ENCODE peak calls at places on chromosomes 5 and 9, in ten cellular contexts. Z is fibroblast of lung, E is neural progenitor cell, I is left ventricle myocardium inferior, X is ascending aorta, P is A549, U is Panc1, F is neuronal stem cell, H is lung, Q is cardiac muscle cell. B is an unnamed sample.

GRCh38 chr5:170809551-170809950 is 26.0 kb downstream of the GABRP start:
- DNase-seq in Z (peak; percentile 72), E (peak; percentile 52), I (no peak), X (no peak), P (peak; percentile 63), U (no peak), F (peak; percentile 18), H (no peak), Q (peak; percentile 27), B (no peak)

GRCh38 chr9:5846080-5846479 is 13.2 kb upstream of the ERMP1 start:
- DNase-seq in Z (no peak), E (no peak), I (no peak), X (no peak), P (no peak), U (no peak), F (no peak), H (no peak), Q (no peak), B (no peak)

GRCh38 chr9:95876595-95876994 is 1.1 kb downstream of the ERCC6L2 start:
- DNase-seq in Z (peak; percentile 32), E (no peak), I (no peak), X (no peak), P (no peak), U (no peak), F (no peak), H (no peak), Q (peak; percentile 9), B (no peak)

GRCh38 chr5:79511945-79512493 is 1.9 kb downstream of the HOMER1 start:
- DNase-seq in Z (peak; percentile 23), E (peak; percentile 46), I (no peak), X (no peak), P (no peak), U (no peak), F (no peak), H (no peak), Q (no peak), B (no peak)

GRCh38 chr5:170442921-170443320 is 53.8 kb upstream of the KCNMB1 start:
- DNase-seq in Z (no peak), E (no peak), I (no peak), X (no peak), P (no peak), U (no peak), F (no peak), H (no peak), Q (no peak), B (no peak)

GRCh38 chr5:149549461-149550266 is 1.6 kb downstream of the CSNK1A1 start:
- DNase-seq in Z (peak; percentile 61), E (peak; percentile 71), I (no peak), X (no peak), P (peak; percentile 35), U (peak; percentile 39), F (no peak), H (no peak), Q (peak; percentile 68), B (no peak)

GRCh38 chr5:98307811-98308210 is 465.7 kb upstream of the RGMB start:
- DNase-seq in Z (peak; percentile 66), E (no peak), I (no peak), X (no peak), P (no peak), U (no peak), F (no peak), H (no peak), Q (no peak), B (no peak)

GRCh38 chr9:20402273-20402875 is 219.9 kb downstream of the MLLT3 start:
- DNase-seq in Z (no peak), E (no peak), I (no peak), X (no peak), P (no peak), U (no peak), F (no peak), H (no peak), Q (no peak), B (no peak)

GRCh38 chr5:135246605-135246922 is 152.5 kb downstream of the MACROH2A1 start:
- DNase-seq in Z (no peak), E (no peak), I (no peak), X (no peak), P (no peak), U (no peak), F (no peak), H (no peak), Q (no peak), B (no peak)

GRCh38 chr5:148991606-148992005 is 71.3 kb downstream of the SH3TC2 start:
- DNase-seq in Z (no peak), E (no peak), I (no peak), X (no peak), P (no peak), U (no peak), F (no peak), H (no peak), Q (no peak), B (no peak)

GRCh38 chr5:135129307-135129706 is 95.3 kb upstream of the PITX1 start:
- DNase-seq in Z (no peak), E (no peak), I (no peak), X (no peak), P (no peak), U (no peak), F (no peak), H (no peak), Q (no peak), B (no peak)

GRCh38 chr5:179699640-179700298 is 1.0 kb downstream of the CANX start:
- DNase-seq in Z (peak; percentile 38), E (peak; percentile 16), I (no peak), X (no peak), P (peak; percentile 52), U (no peak), F (no peak), H (no peak), Q (no peak), B (no peak)

GRCh38 chr5:145345883-145346282 is 489.3 kb downstream of the PRELID2 start:
- DNase-seq in Z (peak; percentile 41), E (no peak), I (no peak), X (no peak), P (no peak), U (no peak), F (no peak), H (no peak), Q (no peak), B (no peak)

GRCh38 chr5:155254399-155254798 is 240.8 kb downstream of the KIF4B start:
- DNase-seq in Z (no peak), E (no peak), I (no peak), X (no peak), P (no peak), U (no peak), F (no peak), H (no peak), Q (no peak), B (no peak)
- H3K4me3 ChIP-seq in Z (no peak overlapping the region), E (no peak overlapping the region), I (no peak overlapping the region), X (no peak overlapping the region), P (no peak overlapping the region), U (no peak overlapping the region), F (no peak overlapping the region), H (no peak overlapping the region), Q (no peak overlapping the region), B (no peak overlapping the region)

DNA sequence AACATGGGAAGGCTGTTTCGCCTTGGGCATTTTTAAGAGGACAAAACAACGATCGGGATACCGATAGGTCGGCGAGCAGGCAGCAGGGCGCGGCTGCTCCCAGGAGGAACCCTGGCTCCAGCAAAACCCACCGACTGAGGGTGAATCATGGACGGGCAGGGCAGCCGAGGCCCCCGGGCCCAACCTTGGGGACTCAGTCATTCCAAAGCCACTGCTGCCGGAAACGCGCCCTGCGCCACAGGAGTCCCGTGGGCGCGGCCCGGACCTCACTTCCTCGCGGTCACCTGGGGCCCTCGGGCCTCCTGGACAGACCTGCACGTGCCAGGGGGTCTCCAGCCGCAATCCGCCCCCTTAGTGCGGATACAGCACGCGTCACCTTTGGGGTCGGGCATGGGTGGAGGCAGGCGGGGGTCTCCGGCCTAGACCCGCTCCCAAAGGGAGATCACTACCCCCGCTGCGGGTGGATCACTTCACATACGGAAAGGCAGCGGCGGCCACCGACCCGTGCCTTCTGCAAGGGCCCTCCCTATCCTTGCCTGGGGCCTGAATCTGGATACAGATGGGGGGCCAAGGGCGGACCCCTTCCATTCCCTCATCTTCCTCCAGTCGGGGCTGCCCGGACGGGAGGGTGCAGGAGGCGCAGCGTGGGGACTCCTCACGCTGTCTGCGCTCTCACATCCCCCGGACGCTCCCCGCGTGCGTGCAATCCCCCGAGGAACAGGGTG is 728 bp downstream of the TXN start:
- DNase-seq in Z (peak; percentile 53), E (peak; percentile 50), I (peak; percentile 47), X (peak; percentile 87), P (no peak), U (no peak), F (no peak), H (peak; percentile 65), Q (peak; percentile 28), B (peak; percentile 56)
- H3K4me1 ChIP-seq in Z (peaks cover 6% of the 10 kb centered on the region), E (peaks cover 17% of the 10 kb centered on the region), I (peaks cover 41% of the 10 kb centered on the region), X (peaks cover 10% of the 10 kb centered on the region), P (peaks cover 58% of the 10 kb centered on the region), U (peaks cover 15% of the 10 kb centered on the region), F (peaks cover 6% of the 10 kb centered on the region), H (peaks cover 6% of the 10 kb centered on the region), Q (peaks cover 27% of the 10 kb centered on the region), B (peaks cover 8% of the 10 kb centered on the region)

GRCh38 chr9:78131969-78132687 is 100.5 kb upstream of the GNAQ start:
- DNase-seq in Z (no peak), E (no peak), I (no peak), X (no peak), P (no peak), U (no peak), F (no peak), H (no peak), Q (no peak), B (no peak)

GRCh38 chr9:78130853-78131252 is 99.2 kb upstream of the GNAQ start:
- DNase-seq in Z (no peak), E (no peak), I (no peak), X (no peak), P (no peak), U (no peak), F (no peak), H (no peak), Q (no peak), B (no peak)

GRCh38 chr9:78130004-78130403 is 98.4 kb upstream of the GNAQ start:
- DNase-seq in Z (peak; percentile 53), E (peak; percentile 56), I (no peak), X (peak; percentile 73), P (peak; percentile 31), U (no peak), F (no peak), H (no peak), Q (peak; percentile 34), B (no peak)

GRCh38 chr9:78133751-78134150 is 102.1 kb upstream of the CEP78 start:
- DNase-seq in Z (no peak), E (no peak), I (no peak), X (no peak), P (no peak), U (no peak), F (no peak), H (no peak), Q (no peak), B (no peak)

DNA sequence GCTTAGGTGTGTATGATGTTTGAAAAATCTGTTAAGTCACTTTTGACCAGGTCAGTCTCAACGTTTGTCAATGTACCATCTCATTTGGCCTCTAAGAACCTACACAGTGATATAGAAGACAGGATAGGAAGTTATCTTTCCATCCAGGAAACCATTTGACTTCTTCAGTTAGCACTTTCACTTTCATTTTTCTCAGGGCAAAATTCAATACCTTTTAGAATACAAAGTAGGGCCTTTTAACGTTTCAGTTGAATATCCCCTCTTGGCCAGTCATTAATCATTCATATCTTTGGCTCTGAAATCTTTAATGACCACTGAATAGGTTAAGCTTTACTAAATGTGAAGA is 101.0 kb upstream of the GNAQ start:
- DNase-seq in Z (peak; percentile 23), E (no peak), I (no peak), X (no peak), P (no peak), U (no peak), F (no peak), H (no peak), Q (no peak), B (no peak)
- H3K4me3 ChIP-seq in Z (peak overlapping the region; percentile 9), E (no peak overlapping the region), I (peak overlapping the region; percentile 18), X (peak overlapping the region; percentile 39), P (no peak overlapping the region), U (peak overlapping the region; percentile 20), F (no peak overlapping the region), H (no peak overlapping the region), Q (no peak overlapping the region), B (no peak overlapping the region)

GRCh38 chr5:158384535-158385421 is 525.8 kb upstream of the CLINT1 start:
- DNase-seq in Z (peak; percentile 97), E (no peak), I (no peak), X (peak; percentile 77), P (peak; percentile 8), U (peak; percentile 8), F (no peak), H (no peak), Q (no peak), B (no peak)
- H3K4me1 ChIP-seq in Z (peaks cover 25% of the 10 kb centered on the region), E (peaks cover 10% of the 10 kb centered on the region), I (peaks cover 12% of the 10 kb centered on the region), X (peaks cover 12% of the 10 kb centered on the region), P (peaks cover 33% of the 10 kb centered on the region), U (no peaks in the 10 kb centered on the region), F (peaks cover 1% of the 10 kb centered on the region), H (peaks cover 3% of the 10 kb centered on the region), Q (no peaks in the 10 kb centered on the region), B (no peaks in the 10 kb centered on the region)

B was measured in ovary.